ENCODE peak calls at places on chromosomes 11 and 22, in eight cellular contexts. One of them, this sample, is unnamed.

GRCh38 chr11:10743354-10744035 is 7.6 kb upstream of the CTR9 start:
- DNase-seq in activated naive CD8-positive, alpha-beta T cell treated with anti-CD3 and anti-CD28 coated beads for 36 hours: no peak
- DNase-seq in right atrium auricular region: no peak
- DNase-seq in thoracic aorta: no peak
- DNase-seq in hepatic stellate cell: no peak
- DNase-seq in fibroblast of the conjunctiva: no peak
- DNase-seq in globus pallidus: no peak
- DNase-seq in EL: no peak
- DNase-seq in this sample: no peak

GRCh38 chr22:35727436-35727835 is 9.8 kb downstream of the APOL5 start:
- DNase-seq in right atrium auricular region: no peak
- DNase-seq in EL: no peak
- DNase-seq in globus pallidus: no peak
- DNase-seq in hepatic stellate cell: no peak
- DNase-seq in activated naive CD8-positive, alpha-beta T cell treated with anti-CD3 and anti-CD28 coated beads for 36 hours: no peak
- DNase-seq in thoracic aorta: no peak
- DNase-seq in fibroblast of the conjunctiva: no peak
- DNase-seq in this sample: no peak

GRCh38 chr11:94974178-94974577 is 669 bp downstream of the KDM4D start:
- DNase-seq in globus pallidus: no peak
- DNase-seq in thoracic aorta: no peak
- DNase-seq in hepatic stellate cell: no peak
- DNase-seq in activated naive CD8-positive, alpha-beta T cell treated with anti-CD3 and anti-CD28 coated beads for 36 hours: no peak
- DNase-seq in fibroblast of the conjunctiva: no peak
- DNase-seq in EL: no peak
- DNase-seq in right atrium auricular region: no peak
- DNase-seq in this sample: no peak

GRCh38 chr11:114059278-114059983 is at the start of gene ZBTB16:
- DNase-seq in globus pallidus: peak
- DNase-seq in activated naive CD8-positive, alpha-beta T cell treated with anti-CD3 and anti-CD28 coated beads for 36 hours: peak
- DNase-seq in fibroblast of the conjunctiva: peak
- DNase-seq in thoracic aorta: peak
- DNase-seq in hepatic stellate cell: no peak
- DNase-seq in right atrium auricular region: peak
- DNase-seq in EL: no peak
- DNase-seq in this sample: no peak

GRCh38 chr11:69092263-69092662 is 43.5 kb downstream of the TPCN2 start:
- DNase-seq in thoracic aorta: no peak
- DNase-seq in EL: no peak
- DNase-seq in hepatic stellate cell: no peak
- DNase-seq in right atrium auricular region: no peak
- DNase-seq in fibroblast of the conjunctiva: no peak
- DNase-seq in globus pallidus: no peak
- DNase-seq in activated naive CD8-positive, alpha-beta T cell treated with anti-CD3 and anti-CD28 coated beads for 36 hours: no peak
- DNase-seq in this sample: no peak

GRCh38 chr11:1341928-1342524 is 32.6 kb upstream of the TOLLIP start:
- DNase-seq in globus pallidus: peak
- DNase-seq in hepatic stellate cell: peak
- DNase-seq in right atrium auricular region: no peak
- DNase-seq in fibroblast of the conjunctiva: no peak
- DNase-seq in thoracic aorta: no peak
- DNase-seq in EL: peak
- DNase-seq in activated naive CD8-positive, alpha-beta T cell treated with anti-CD3 and anti-CD28 coated beads for 36 hours: no peak
- DNase-seq in this sample: peak

GRCh38 chr11:57709802-57710367 is 2.1 kb downstream of the MED19 start:
- DNase-seq in globus pallidus: no peak
- DNase-seq in EL: no peak
- DNase-seq in fibroblast of the conjunctiva: no peak
- DNase-seq in thoracic aorta: no peak
- DNase-seq in right atrium auricular region: no peak
- DNase-seq in hepatic stellate cell: no peak
- DNase-seq in activated naive CD8-positive, alpha-beta T cell treated with anti-CD3 and anti-CD28 coated beads for 36 hours: no peak
- DNase-seq in this sample: no peak

GRCh38 chr11:109075976-109076375 is 346.0 kb upstream of the C11orf87 start:
- DNase-seq in hepatic stellate cell: no peak
- DNase-seq in globus pallidus: no peak
- DNase-seq in activated naive CD8-positive, alpha-beta T cell treated with anti-CD3 and anti-CD28 coated beads for 36 hours: no peak
- DNase-seq in EL: no peak
- DNase-seq in fibroblast of the conjunctiva: no peak
- DNase-seq in thoracic aorta: no peak
- DNase-seq in right atrium auricular region: no peak
- DNase-seq in this sample: no peak

GRCh38 chr11:22703040-22703439 is 36.6 kb downstream of the GAS2 start:
- DNase-seq in globus pallidus: no peak
- DNase-seq in fibroblast of the conjunctiva: peak
- DNase-seq in right atrium auricular region: no peak
- DNase-seq in activated naive CD8-positive, alpha-beta T cell treated with anti-CD3 and anti-CD28 coated beads for 36 hours: peak
- DNase-seq in EL: peak
- DNase-seq in hepatic stellate cell: no peak
- DNase-seq in thoracic aorta: no peak
- DNase-seq in this sample: peak